ENCODE peak calls at places on chromosomes 7 and 10, in four cellular contexts. I is SK-N-SH, B is K562, K is H1. R is an unnamed sample.

GRCh38 chr7:89029864-89030263 is 234.3 kb upstream of the TEX47 start:
- DNase-seq in I (no peak), B (no peak), K (no peak), R (no peak)

GRCh38 chr7:35975851-35976454 is 175.1 kb downstream of the SEPTIN7 start:
- DNase-seq in I (peak), B (peak), K (peak), R (peak)

GRCh38 chr7:11714676-11715075 is 117.3 kb downstream of the THSD7A start:
- DNase-seq in I (no peak), B (no peak), K (no peak), R (no peak)

GRCh38 chr7:34886856-34887255 is 150.4 kb downstream of the DPY19L1 start:
- DNase-seq in I (no peak), B (no peak), K (no peak), R (no peak)

GRCh38 chr10:97481071-97481470 is 17.2 kb downstream of the MMS19 start:
- DNase-seq in I (no peak), B (no peak), K (no peak), R (no peak)

GRCh38 chr10:59945590-59945989 is 39.2 kb upstream of the CCDC6 start:
- DNase-seq in I (no peak), B (no peak), K (no peak), R (no peak)

GRCh38 chr7:50352282-50352681 is 47.8 kb downstream of the IKZF1 start:
- DNase-seq in I (no peak), B (no peak), K (no peak), R (peak)

GRCh38 chr7:45193868-45194267 is 36.3 kb downstream of the RAMP3 start:
- DNase-seq in I (no peak), B (no peak), K (no peak), R (no peak)

GRCh38 chr10:121910673-121911420 is 17.0 kb downstream of the ATE1 start:
- DNase-seq in I (no peak), B (no peak), K (no peak), R (no peak)

GRCh38 chr10:74738052-74738451 is 88.3 kb upstream of the KAT6B start:
- DNase-seq in I (no peak), B (no peak), K (no peak), R (peak)

GRCh38 chr7:5429253-5429856 is 5.7 kb upstream of the TNRC18 start:
- DNase-seq in I (no peak), B (peak), K (no peak), R (no peak)

GRCh38 chr7:128266891-128267839 is 26.1 kb downstream of the LEP start:
- DNase-seq in I (peak), B (no peak), K (no peak), R (no peak)

GRCh38 chr7:133688483-133689239 is 435.8 kb downstream of the EXOC4 start:
- DNase-seq in I (no peak), B (no peak), K (no peak), R (no peak)

GRCh38 chr7:3589756-3590155 is 288.7 kb downstream of the SDK1 start:
- DNase-seq in I (no peak), B (no peak), K (no peak), R (no peak)

GRCh38 chr10:636769-637168 is 52.7 kb downstream of the DIP2C start:
- DNase-seq in I (no peak), B (no peak), K (no peak), R (no peak)

GRCh38 chr7:115678049-115678982 is 352.2 kb downstream of the TFEC start:
- DNase-seq in I (no peak), B (no peak), K (no peak), R (no peak)

GRCh38 chr10:29160110-29160669 is 128.7 kb upstream of the LYZL1 start:
- DNase-seq in I (no peak), B (no peak), K (no peak), R (no peak)

GRCh38 chr10:69807122-69807521 is 5.4 kb downstream of the COL13A1 start:
- DNase-seq in I (no peak), B (no peak), K (no peak), R (no peak)

GRCh38 chr7:32051128-32051527 is 19.1 kb downstream of the PDE1C start:
- DNase-seq in I (no peak), B (no peak), K (no peak), R (no peak)

DNA sequence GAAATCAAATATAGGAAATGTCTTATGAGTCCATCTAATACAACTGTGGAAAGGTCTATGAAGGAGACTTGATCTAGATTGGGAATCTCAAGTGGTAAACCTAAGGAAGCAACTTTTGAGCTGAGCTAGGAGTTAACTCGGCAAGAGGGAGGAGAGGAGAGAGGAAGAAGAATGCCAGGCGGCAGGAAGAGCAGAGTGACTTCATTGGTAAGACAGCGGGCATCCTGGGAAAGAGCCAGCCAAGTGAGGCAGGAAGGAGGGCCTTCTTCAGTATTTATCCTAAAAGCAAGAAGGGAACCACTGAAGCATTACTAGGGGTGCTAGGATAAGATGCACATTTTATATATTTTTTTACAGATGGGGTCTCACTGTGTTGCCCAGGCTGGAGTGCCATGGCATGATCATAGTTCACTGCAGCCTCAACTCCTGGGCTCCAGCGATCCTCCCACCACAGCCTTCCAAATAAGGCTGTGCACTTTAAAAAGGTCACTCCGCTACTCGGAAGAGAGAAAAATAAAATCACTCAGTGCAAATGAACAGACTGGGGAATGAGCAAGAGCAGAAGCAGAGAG is 2.0 kb downstream of the BCL7B start:
- DNase-seq in I (no peak), B (no peak), K (no peak), R (no peak)
- TF ChIP-seq NRF1 in I (no peak), B (no peak), K (no peak), R (no peak)

GRCh38 chr10:79487296-79488194 is 24.8 kb upstream of the EIF5AL1 start:
- DNase-seq in I (peak), B (peak), K (peak), R (no peak)
- TF ChIP-seq NRF1 in I (no peak), B (no peak), K (no peak), R (no peak)

GRCh38 chr10:77333610-77334340 is 303.8 kb downstream of the KCNMA1 start:
- DNase-seq in I (no peak), B (no peak), K (no peak), R (no peak)
- TF ChIP-seq NRF1 in I (no peak), B (no peak), K (no peak), R (no peak)

GRCh38 chr10:14322531-14322930 is 8.2 kb downstream of the FRMD4A start:
- DNase-seq in I (no peak), B (no peak), K (no peak), R (no peak)

GRCh38 chr10:14328881-14329280 is 1.8 kb downstream of the FRMD4A start:
- DNase-seq in I (no peak), B (no peak), K (no peak), R (no peak)

GRCh38 chr10:14326581-14326980 is 4.1 kb downstream of the FRMD4A start:
- DNase-seq in I (no peak), B (no peak), K (no peak), R (no peak)

GRCh38 chr10:14327535-14327934 is 3.2 kb downstream of the FRMD4A start:
- DNase-seq in I (peak), B (no peak), K (no peak), R (no peak)

DNA sequence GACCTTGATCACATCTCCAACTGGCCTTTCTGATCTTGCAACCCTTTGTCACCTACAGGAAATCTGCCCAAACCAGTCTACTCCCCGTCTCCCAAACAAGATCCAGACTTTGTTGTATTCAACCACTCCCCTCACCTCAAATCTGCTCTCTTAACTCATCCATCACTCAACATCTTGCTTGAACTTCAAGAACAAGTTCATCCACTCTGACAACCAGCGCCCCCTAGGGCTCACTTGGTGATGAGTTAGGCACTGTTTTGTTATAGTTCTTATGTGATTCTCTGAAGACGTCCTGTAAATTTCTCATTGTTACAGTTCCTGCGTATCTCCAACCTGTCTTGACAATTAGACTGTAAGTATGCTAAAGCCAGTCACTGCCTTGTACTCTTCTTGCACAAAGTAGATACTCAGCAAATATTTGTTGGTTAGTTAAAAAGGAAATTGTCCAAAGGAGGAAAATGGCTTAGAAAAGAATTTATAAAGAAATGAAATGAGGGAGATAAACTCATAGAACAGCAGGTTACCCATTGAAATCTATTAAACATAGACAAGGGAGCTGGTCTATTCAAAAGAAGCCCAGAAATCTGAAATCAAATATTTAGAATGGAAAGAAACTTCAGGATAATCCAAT is 5.3 kb downstream of the FRMD4A start:
- DNase-seq in I (no peak), B (peak), K (peak), R (no peak)
- TF ChIP-seq NRF1 in I (no peak), B (no peak), K (no peak), R (no peak)

GRCh38 chr7:150322114-150322832 is 882 bp upstream of the LRRC61 start:
- DNase-seq in I (no peak), B (peak), K (no peak), R (no peak)

GRCh38 chr7:150321788-150322113 is 1.4 kb upstream of the LRRC61 start:
- DNase-seq in I (no peak), B (no peak), K (no peak), R (no peak)

GRCh38 chr7:150313870-150314269 is 9.3 kb upstream of the LRRC61 start:
- DNase-seq in I (no peak), B (no peak), K (no peak), R (no peak)

GRCh38 chr7:150314639-150315239 is 8.4 kb upstream of the LRRC61 start:
- DNase-seq in I (no peak), B (no peak), K (no peak), R (no peak)

DNA sequence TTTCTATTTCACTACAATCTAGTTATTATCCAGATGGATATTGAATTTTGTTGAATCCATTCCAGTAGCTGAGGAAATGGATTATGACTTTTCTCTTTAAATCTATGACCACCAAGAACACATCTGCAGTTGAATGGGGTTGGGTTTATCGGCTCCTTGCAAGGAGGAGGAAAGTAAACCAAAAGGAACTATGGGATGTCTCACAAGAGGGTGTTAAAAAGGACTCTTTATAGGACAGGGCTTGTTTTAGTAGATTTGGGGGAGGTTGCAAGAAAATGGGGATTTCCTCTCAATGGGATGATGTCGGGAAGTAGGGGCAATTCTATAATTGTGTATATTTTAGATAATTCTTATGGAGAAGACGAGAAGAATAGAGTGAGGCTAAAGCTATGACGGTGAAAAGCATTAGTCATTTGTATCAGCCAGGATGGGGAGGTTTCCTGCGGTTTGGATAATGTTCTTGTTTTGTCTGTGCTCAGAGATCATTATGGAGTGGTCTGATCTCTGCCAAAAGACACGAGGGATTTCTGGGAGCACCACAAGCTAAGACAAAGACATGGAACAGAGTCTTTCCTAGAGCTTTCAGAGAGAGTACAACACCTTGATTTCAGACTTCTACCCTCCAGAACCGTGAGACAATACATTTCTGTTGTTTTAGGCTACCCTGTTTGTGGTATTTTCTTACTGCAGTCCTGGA is 5.3 kb upstream of the LRRC61 start:
- DNase-seq in I (no peak), B (peak), K (no peak), R (no peak)
- TF ChIP-seq NRF1 in I (no peak), B (no peak), K (no peak), R (no peak)

DNA sequence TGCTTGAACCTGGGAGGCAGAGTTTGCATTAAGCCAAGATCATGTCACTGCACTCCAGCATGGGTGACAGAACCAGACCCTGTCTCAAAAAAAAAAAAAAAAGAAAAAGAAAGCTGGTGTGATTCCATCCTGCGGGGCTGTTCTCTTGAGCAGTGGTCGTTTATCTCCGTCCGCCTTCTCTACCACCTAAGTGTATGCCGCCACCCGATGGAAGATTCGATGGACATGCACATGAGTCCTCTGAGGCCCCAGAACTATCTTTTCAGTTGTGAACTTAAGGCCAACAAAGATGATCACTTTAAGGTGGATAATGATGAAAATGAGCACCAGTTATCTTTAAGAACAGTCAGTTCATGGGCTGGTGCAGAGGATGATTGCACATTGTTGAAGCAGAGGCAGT is 65.7 kb downstream of the ABRAXAS2 start:
- DNase-seq in I (no peak), B (no peak), K (no peak), R (no peak)
- TF ChIP-seq NRF1 in I (no peak), B (no peak), K (no peak), R (no peak)

GRCh38 chr10:77946084-77946483 is 19.5 kb upstream of the DLG5 start:
- DNase-seq in I (no peak), B (no peak), K (no peak), R (no peak)

GRCh38 chr10:77940627-77941026 is 14.1 kb upstream of the DLG5 start:
- DNase-seq in I (no peak), B (no peak), K (no peak), R (no peak)

GRCh38 chr10:77940225-77940624 is 13.7 kb upstream of the DLG5 start:
- DNase-seq in I (no peak), B (no peak), K (no peak), R (no peak)

GRCh38 chr10:77941790-77942189 is 15.2 kb upstream of the DLG5 start:
- DNase-seq in I (no peak), B (no peak), K (no peak), R (no peak)

GRCh38 chr10:77943086-77943901 is 16.7 kb upstream of the DLG5 start:
- DNase-seq in I (no peak), B (no peak), K (no peak), R (no peak)
- TF ChIP-seq NRF1 in I (no peak), B (no peak), K (no peak), R (no peak)

GRCh38 chr7:151058766-151059361 is 525 bp upstream of the SLC4A2 start:
- DNase-seq in I (no peak), B (no peak), K (no peak), R (no peak)

GRCh38 chr7:151059362-151060112 is at the start of gene SLC4A2:
- DNase-seq in I (peak), B (peak), K (no peak), R (no peak)

GRCh38 chr7:151061241-151062110 is 2.1 kb downstream of the SLC4A2 start:
- DNase-seq in I (no peak), B (peak), K (no peak), R (no peak)

GRCh38 chr7:151060416-151061234 is 1.2 kb downstream of the SLC4A2 start:
- DNase-seq in I (peak), B (no peak), K (no peak), R (no peak)

DNA sequence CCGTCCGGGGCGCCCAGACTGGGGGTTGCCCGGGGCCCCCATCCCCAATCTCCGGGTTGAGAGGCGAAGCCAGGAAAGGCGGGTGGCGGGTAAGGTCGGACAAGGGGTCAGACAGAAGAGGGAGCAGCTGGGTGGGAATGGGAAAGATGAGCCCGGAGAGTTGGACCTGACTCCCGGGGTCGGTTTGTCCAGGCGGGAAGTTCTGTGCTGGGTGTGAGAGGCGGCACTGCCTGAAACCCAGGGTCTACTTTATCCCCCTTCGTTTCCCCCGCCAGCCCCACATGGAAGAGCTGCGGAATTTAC is 675 bp downstream of the SLC4A2 start:
- DNase-seq in I (no peak), B (no peak), K (no peak), R (no peak)
- TF ChIP-seq NRF1 in I (no peak), B (no peak), K (no peak), R (no peak)

GRCh38 chr7:1669954-1670893 is at the start of gene ELFN1:
- DNase-seq in I (peak), B (peak), K (peak), R (no peak)
- TF ChIP-seq NRF1 in I (no peak), B (no peak), K (no peak), R (no peak)

GRCh38 chr10:103307594-103307993 is 30.7 kb downstream of the INA start:
- DNase-seq in I (no peak), B (no peak), K (no peak), R (no peak)
- TF ChIP-seq NRF1 in I (no peak), B (no peak), K (no peak), R (no peak)

R was measured in GM12878.